ENCODE peak calls at places on chromosomes 2 and 18, in ten cellular contexts. B, J, H, I, C, U, E, L, W and F are unnamed samples.

GRCh38 chr2:169362346-169363026 is at the start of gene LRP2:
- DNase-seq in B (peak), E (peak), H (peak), C (peak), U (no peak), L (no peak), W (no peak), J (no peak), I (peak), F (peak)

GRCh38 chr2:112839407-112840067 is 3.0 kb upstream of the IL1B start:
- DNase-seq in C (no peak), L (peak), E (no peak), U (no peak), J (no peak), B (no peak), H (peak), W (no peak), I (no peak), F (no peak)

GRCh38 chr2:86336350-86337234 is 834 bp downstream of the REEP1 start:
- DNase-seq in J (no peak), C (peak), U (no peak), I (no peak), L (no peak), B (no peak), H (peak), W (no peak), E (no peak), F (peak)

GRCh38 chr2:40130251-40130994 is 321.5 kb downstream of the SLC8A1 start:
- DNase-seq in B (peak), U (no peak), C (no peak), H (no peak), I (no peak), L (no peak), J (no peak), W (peak), E (no peak), F (peak)

GRCh38 chr18:46169464-46169941 is 65.3 kb downstream of the HAUS1 start:
- DNase-seq in I (peak), U (no peak), J (no peak), B (peak), W (no peak), C (no peak), E (no peak), H (no peak), L (no peak), F (peak)

GRCh38 chr2:123513351-123513750 is 511.7 kb upstream of the CNTNAP5 start:
- DNase-seq in I (no peak), U (no peak), J (no peak), W (no peak), C (no peak), L (no peak), H (no peak), E (no peak), B (peak), F (no peak)

GRCh38 chr2:162972383-162972782 is 133.8 kb upstream of the KCNH7 start:
- DNase-seq in I (no peak), H (no peak), E (no peak), J (no peak), C (no peak), U (no peak), L (no peak), W (no peak), B (no peak), F (no peak)

GRCh38 chr2:238649123-238649522 is 198.8 kb upstream of the TWIST2 start:
- DNase-seq in U (no peak), W (no peak), H (no peak), C (no peak), E (no peak), B (no peak), J (no peak), L (no peak), I (no peak), F (no peak)

GRCh38 chr18:13427354-13427753 is 208.8 kb downstream of the LDLRAD4 start:
- DNase-seq in L (no peak), B (no peak), J (no peak), C (no peak), U (no peak), H (no peak), E (no peak), W (no peak), I (no peak), F (no peak)